ENCODE peak calls at places on chromosome 2, in seven cellular contexts. A is endothelial cell of umbilical vein, T is IMR-90, J is right lobe of liver, Z is body of pancreas, N is adrenal gland, C is stomach. P is an unnamed sample.

GRCh38 chr2:157331696-157332095 is 6.1 kb upstream of the ERMN start:
- DNase-seq in A (no peak), T (no peak), J (no peak), Z (no peak), N (no peak), C (no peak), P (no peak)

GRCh38 chr2:200765139-200765951 is 46.4 kb upstream of the BZW1 start:
- DNase-seq in A (peak; percentile 89), T (peak; percentile 98), J (no peak), Z (no peak), N (peak; percentile 69), C (no peak), P (no peak)

GRCh38 chr2:86221066-86221684 is 21.9 kb downstream of the MRPL35 start:
- DNase-seq in A (peak; percentile 68), T (peak; percentile 45), J (no peak), Z (peak; percentile 49), N (peak; percentile 72), C (peak; percentile 64), P (no peak)

GRCh38 chr2:23924589-23925359 is 2.1 kb downstream of the ATAD2B start:
- DNase-seq in A (peak; percentile 12), T (no peak), J (no peak), Z (no peak), N (no peak), C (no peak), P (no peak)

GRCh38 chr2:192887296-192887695 is 692.6 kb upstream of the TMEFF2 start:
- DNase-seq in A (no peak), T (no peak), J (no peak), Z (no peak), N (no peak), C (no peak), P (no peak)

GRCh38 chr2:122999258-122999657 is 1025.8 kb upstream of the CNTNAP5 start:
- DNase-seq in A (no peak), T (no peak), J (no peak), Z (no peak), N (no peak), C (no peak), P (no peak)

GRCh38 chr2:67453365-67453764 is 56.2 kb downstream of the ETAA1 start:
- DNase-seq in A (no peak), T (peak; percentile 70), J (no peak), Z (no peak), N (peak; percentile 30), C (no peak), P (no peak)

GRCh38 chr2:238104521-238105311 is 4.6 kb downstream of the ESPNL start:
- DNase-seq in A (no peak), T (no peak), J (peak; percentile 46), Z (no peak), N (no peak), C (no peak), P (peak; percentile 81)

GRCh38 chr2:163345795-163346573 is 389.8 kb downstream of the FIGN start:
- DNase-seq in A (peak; percentile 80), T (peak; percentile 50), J (no peak), Z (no peak), N (no peak), C (no peak), P (no peak)

GRCh38 chr2:121089005-121089510 is 195.9 kb downstream of the TFCP2L1 start:
- DNase-seq in A (no peak), T (no peak), J (no peak), Z (no peak), N (no peak), C (no peak), P (no peak)

GRCh38 chr2:54090521-54091117 is 24.8 kb upstream of the ACYP2 start:
- DNase-seq in A (peak; percentile 26), T (no peak), J (no peak), Z (no peak), N (no peak), C (no peak), P (no peak)

GRCh38 chr2:66201242-66201641 is 233.7 kb upstream of the MEIS1 start:
- DNase-seq in A (no peak), T (no peak), J (no peak), Z (no peak), N (no peak), C (no peak), P (no peak)

GRCh38 chr2:39772086-39772811 is 6.8 kb downstream of the THUMPD2 start:
- DNase-seq in A (peak; percentile 23), T (peak; percentile 79), J (no peak), Z (no peak), N (no peak), C (no peak), P (no peak)

GRCh38 chr2:23602113-23602512 is 217.1 kb downstream of the KLHL29 start:
- DNase-seq in A (no peak), T (peak; percentile 81), J (no peak), Z (no peak), N (peak; percentile 81), C (no peak), P (no peak)

GRCh38 chr2:169073972-169074751 is 4.8 kb downstream of the DHRS9 start:
- DNase-seq in A (no peak), T (no peak), J (peak; percentile 67), Z (no peak), N (no peak), C (no peak), P (no peak)

GRCh38 chr2:160087854-160088745 is 25.7 kb upstream of the PLA2R1 start:
- DNase-seq in A (no peak), T (peak; percentile 25), J (no peak), Z (no peak), N (no peak), C (no peak), P (no peak)

GRCh38 chr2:368386-368785 is 80.5 kb upstream of the ALKAL2 start:
- DNase-seq in A (no peak), T (no peak), J (no peak), Z (no peak), N (no peak), C (no peak), P (no peak)

GRCh38 chr2:9136997-9137819 is 69.4 kb upstream of the ASAP2 start:
- DNase-seq in A (no peak), T (no peak), J (no peak), Z (no peak), N (no peak), C (peak; percentile 77), P (no peak)

GRCh38 chr2:219199470-219200211 is 6.9 kb upstream of the ZFAND2B start:
- DNase-seq in A (no peak), T (no peak), J (no peak), Z (peak; percentile 2), N (peak; percentile 9), C (no peak), P (no peak)

GRCh38 chr2:128289439-128289838 is 29.2 kb downstream of the HS6ST1 start:
- DNase-seq in A (peak; percentile 17), T (no peak), J (no peak), Z (no peak), N (peak; percentile 59), C (no peak), P (no peak)

GRCh38 chr2:134623796-134624195 is 95.0 kb downstream of the TMEM163 start:
- DNase-seq in A (no peak), T (no peak), J (no peak), Z (no peak), N (no peak), C (no peak), P (no peak)

GRCh38 chr2:191115801-191116200 is 35.0 kb downstream of the STAT4 start:
- DNase-seq in A (no peak), T (peak; percentile 41), J (no peak), Z (no peak), N (no peak), C (no peak), P (no peak)

GRCh38 chr2:169759987-169760386 is 26.4 kb downstream of the KLHL23 start:
- DNase-seq in A (no peak), T (no peak), J (no peak), Z (no peak), N (no peak), C (no peak), P (no peak)

DNA sequence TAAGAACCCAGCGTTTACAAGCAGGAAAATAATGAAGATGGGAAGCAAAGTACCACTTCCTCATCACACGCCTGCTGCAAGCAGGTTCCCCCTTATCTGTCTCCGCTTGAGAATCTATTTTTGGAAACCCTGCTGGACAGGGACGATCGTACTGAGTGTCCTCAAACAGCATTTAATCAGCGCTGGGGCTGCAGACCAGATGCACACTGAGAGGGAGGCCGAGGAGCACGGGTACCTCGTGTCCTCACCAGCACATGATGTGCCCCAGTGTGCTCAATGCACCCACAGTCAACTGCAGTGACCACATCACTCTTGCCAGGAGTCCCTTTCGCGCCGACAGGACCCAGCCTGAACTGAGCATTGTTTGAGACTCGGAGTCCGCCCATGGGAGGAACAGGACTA is 160.3 kb downstream of the HDAC4 start:
- DNase-seq in A (no peak), T (no peak), J (peak; percentile 64), Z (peak; percentile 39), N (peak; percentile 64), C (no peak), P (no peak)
- TF ChIP-seq POLR2A in A (no peak), T (no peak), J (no peak), Z (no peak), N (peak; percentile 55), C (no peak), P (no peak)

DNA sequence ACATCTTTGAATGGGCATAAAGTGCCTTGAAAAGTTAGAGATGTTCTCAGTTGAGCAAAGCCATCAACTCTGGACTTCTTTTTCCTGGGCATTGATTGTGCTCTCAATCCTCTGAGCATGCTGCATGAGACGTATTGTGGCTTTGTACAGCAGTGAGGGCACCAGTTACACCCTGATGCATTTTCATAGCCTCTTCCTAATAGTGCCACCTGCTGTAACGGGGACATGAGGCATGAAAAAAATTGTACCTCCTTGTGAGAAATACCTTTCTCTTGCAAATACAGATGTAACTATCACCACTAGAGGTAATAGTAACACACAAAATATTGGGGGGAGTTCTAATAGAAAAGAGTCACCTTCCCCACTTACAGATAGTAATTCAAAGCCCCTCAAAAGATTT is 697.5 kb downstream of the TMEM182 start:
- DNase-seq in A (no peak), T (no peak), J (no peak), Z (no peak), N (no peak), C (no peak), P (no peak)
- TF ChIP-seq CTCF in A (no peak), T (no peak), J (no peak), Z (no peak), N (no peak), C (no peak), P (no peak)

DNA sequence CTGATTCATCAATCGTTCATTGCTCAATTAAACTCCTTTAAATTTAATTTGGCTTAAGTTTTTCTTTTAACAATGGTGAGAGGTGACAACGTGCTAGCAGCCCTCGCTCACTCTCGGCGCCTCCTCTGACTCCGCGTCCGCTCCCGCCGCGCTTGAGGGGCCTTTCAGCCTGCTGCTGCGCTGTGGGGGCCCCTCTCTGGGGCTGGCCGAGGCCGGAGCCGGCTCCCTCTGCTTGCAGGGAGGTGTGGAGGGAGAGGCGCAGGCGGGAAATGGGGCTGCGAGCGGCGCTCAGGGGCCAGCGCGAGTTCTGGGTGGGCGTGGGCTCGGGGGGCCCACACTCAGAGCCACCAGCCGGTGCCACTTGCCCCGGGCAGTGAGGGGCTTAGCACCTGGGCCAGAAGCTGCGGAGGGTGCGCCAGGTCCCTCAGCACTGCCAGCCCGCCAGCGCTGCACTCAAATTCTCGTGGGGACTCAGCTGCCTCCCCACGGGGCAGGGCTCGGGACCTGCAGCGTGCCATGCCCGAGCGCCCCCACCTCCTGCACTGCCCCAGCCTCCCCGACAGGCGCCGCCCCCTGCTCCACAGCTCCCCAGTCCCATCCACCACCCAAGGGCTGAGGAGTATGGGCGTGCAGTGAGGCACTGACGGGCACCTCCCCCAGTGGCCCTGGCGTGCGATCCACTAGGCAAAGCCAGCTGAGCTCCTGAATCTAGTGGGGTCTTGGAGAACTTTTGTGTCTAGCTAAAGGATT is 19.6 kb downstream of the ANKMY1 start:
- DNase-seq in A (no peak), T (no peak), J (no peak), Z (no peak), N (no peak), C (no peak), P (no peak)
- H3K4me1 ChIP-seq in A (no peaks in the 10 kb centered on the region), T (no peaks in the 10 kb centered on the region), J (no peaks in the 10 kb centered on the region), Z (no peaks in the 10 kb centered on the region), N (no peaks in the 10 kb centered on the region), C (no peaks in the 10 kb centered on the region), P (no peaks in the 10 kb centered on the region)

GRCh38 chr2:239222346-239223028 is 178.3 kb downstream of the HDAC4 start:
- DNase-seq in A (no peak), T (peak; percentile 47), J (peak; percentile 47), Z (no peak), N (peak; percentile 29), C (peak; percentile 23), P (no peak)
- TF ChIP-seq POLR2A in A (no peak), T (no peak), J (no peak), Z (no peak), N (peak; percentile 6), C (no peak), P (no peak)

P was measured in upper lobe of left lung.